ENCODE peak calls at places on chromosomes 7 and 10, in six cellular contexts. F is cardiac muscle cell, E is aorta, R is vagina, S is upper lobe of right lung, L is Peyer's patch. U is an unnamed sample.

GRCh38 chr7:80774843-80775242 is 136.4 kb downstream of the CD36 start:
- DNase-seq in R (no peak), E (no peak), S (no peak), F (no peak), L (no peak), U (no peak)

GRCh38 chr10:83917519-83918506 is 221.5 kb upstream of the GHITM start:
- DNase-seq in L (no peak), F (peak; percentile 13), E (no peak), R (no peak), S (peak; percentile 69), U (no peak)

GRCh38 chr10:661891-662605 is 27.4 kb downstream of the DIP2C start:
- DNase-seq in F (no peak), S (no peak), R (peak; percentile 77), E (no peak), L (no peak), U (no peak)

GRCh38 chr10:66148312-66148711 is 777.5 kb upstream of the LRRTM3 start:
- DNase-seq in F (no peak), E (no peak), L (no peak), S (no peak), R (no peak), U (no peak)

GRCh38 chr10:75664968-75665367 is 233.5 kb downstream of the LRMDA start:
- DNase-seq in F (no peak), E (no peak), L (no peak), R (no peak), S (no peak), U (no peak)

GRCh38 chr10:30499816-30500215 is 65.8 kb downstream of the MAP3K8 start:
- DNase-seq in E (no peak), S (no peak), F (no peak), L (no peak), R (no peak), U (no peak)

GRCh38 chr10:17838080-17838634 is 29.0 kb downstream of the MRC1 start:
- DNase-seq in E (no peak), F (no peak), S (no peak), R (no peak), L (no peak), U (no peak)

GRCh38 chr7:34849163-34849960 is 187.9 kb downstream of the DPY19L1 start:
- DNase-seq in R (peak; percentile 58), S (no peak), E (no peak), L (no peak), F (no peak), U (no peak)

GRCh38 chr7:916291-916941 is 38.1 kb downstream of the ADAP1 start:
- DNase-seq in F (no peak), R (no peak), S (peak; percentile 61), E (peak; percentile 37), L (no peak), U (peak; percentile 60)

GRCh38 chr10:17502788-17503187 is 48.4 kb upstream of the ST8SIA6 start:
- DNase-seq in R (no peak), F (no peak), S (no peak), L (no peak), E (no peak), U (no peak)

GRCh38 chr7:123824754-123825067 is 20.3 kb upstream of the HYAL4 start:
- DNase-seq in R (no peak), S (no peak), F (no peak), E (no peak), L (no peak), U (no peak)

GRCh38 chr10:88062798-88063472 is 199.5 kb downstream of the PTEN start:
- DNase-seq in L (no peak), F (peak; percentile 8), S (no peak), R (no peak), E (no peak), U (no peak)

GRCh38 chr10:62577666-62578291 is 203.6 kb downstream of the ZNF365 start:
- DNase-seq in R (no peak), L (no peak), S (no peak), F (no peak), E (no peak), U (no peak)

GRCh38 chr7:93544686-93545085 is 29.8 kb downstream of the CALCR start:
- DNase-seq in E (no peak), L (no peak), F (no peak), R (no peak), S (no peak), U (no peak)

GRCh38 chr10:51242393-51242792 is 168.1 kb downstream of the PRKG1 start:
- DNase-seq in E (no peak), L (no peak), R (no peak), F (no peak), S (no peak), U (no peak)

GRCh38 chr10:90592903-90593302 is 264.9 kb downstream of the HTR7 start:
- DNase-seq in F (peak; percentile 82), S (no peak), L (no peak), E (peak; percentile 77), R (no peak), U (peak; percentile 52)

GRCh38 chr10:129780158-129780557 is 183.9 kb downstream of the EBF3 start:
- DNase-seq in E (no peak), L (no peak), S (peak; percentile 17), R (no peak), F (no peak), U (no peak)

GRCh38 chr7:42913591-42913990 is 1.7 kb upstream of the C7orf25 start:
- DNase-seq in F (no peak), R (no peak), S (no peak), L (no peak), E (no peak), U (no peak)

GRCh38 chr10:23293145-23293724 is 51.4 kb downstream of the C10orf67 start:
- DNase-seq in E (no peak), L (no peak), R (no peak), S (no peak), F (peak; percentile 63), U (no peak)

GRCh38 chr10:7179536-7179935 is 231.3 kb downstream of the SFMBT2 start:
- DNase-seq in S (no peak), F (no peak), E (no peak), L (no peak), R (no peak), U (no peak)

GRCh38 chr7:53642361-53642760 is 606.9 kb downstream of the POM121L12 start:
- DNase-seq in L (no peak), S (no peak), E (no peak), R (no peak), F (no peak), U (no peak)

GRCh38 chr7:149007615-149008014 is 20.7 kb downstream of the PDIA4 start:
- DNase-seq in L (no peak), F (no peak), E (no peak), S (peak; percentile 52), R (no peak), U (no peak)

GRCh38 chr7:16668049-16668858 is 22.3 kb downstream of the BZW2 start:
- DNase-seq in E (peak; percentile 75), L (no peak), R (peak; percentile 98), F (no peak), S (peak; percentile 73), U (peak; percentile 83)

GRCh38 chr7:105617280-105618015 is 36.2 kb upstream of the EFCAB10 start:
- DNase-seq in S (peak; percentile 19), E (no peak), R (no peak), F (peak; percentile 10), L (no peak), U (no peak)

GRCh38 chr7:97145068-97145467 is 27.6 kb downstream of the SDHAF3 start:
- DNase-seq in R (no peak), S (no peak), L (no peak), E (no peak), F (no peak), U (no peak)

GRCh38 chr10:123146013-123146891 is 1.7 kb upstream of the HMX2 start:
- DNase-seq in S (no peak), E (no peak), L (no peak), R (no peak), F (no peak), U (no peak)

GRCh38 chr7:34430456-34430855 is 227.6 kb upstream of the NPSR1 start:
- DNase-seq in R (no peak), S (no peak), L (no peak), F (peak; percentile 2), E (no peak), U (no peak)

GRCh38 chr7:137302075-137302474 is 41.5 kb downstream of the PTN start:
- DNase-seq in F (no peak), E (no peak), S (no peak), L (no peak), R (no peak), U (no peak)

GRCh38 chr7:137298464-137298794 is 45.1 kb downstream of the PTN start:
- DNase-seq in S (no peak), R (no peak), F (no peak), L (no peak), E (no peak), U (no peak)

GRCh38 chr7:137295925-137296324 is 47.6 kb downstream of the PTN start:
- DNase-seq in F (no peak), E (no peak), L (no peak), R (no peak), S (no peak), U (no peak)

GRCh38 chr7:137297551-137298463 is 45.7 kb downstream of the PTN start:
- DNase-seq in R (no peak), E (no peak), F (peak; percentile 24), S (no peak), L (no peak), U (no peak)

DNA sequence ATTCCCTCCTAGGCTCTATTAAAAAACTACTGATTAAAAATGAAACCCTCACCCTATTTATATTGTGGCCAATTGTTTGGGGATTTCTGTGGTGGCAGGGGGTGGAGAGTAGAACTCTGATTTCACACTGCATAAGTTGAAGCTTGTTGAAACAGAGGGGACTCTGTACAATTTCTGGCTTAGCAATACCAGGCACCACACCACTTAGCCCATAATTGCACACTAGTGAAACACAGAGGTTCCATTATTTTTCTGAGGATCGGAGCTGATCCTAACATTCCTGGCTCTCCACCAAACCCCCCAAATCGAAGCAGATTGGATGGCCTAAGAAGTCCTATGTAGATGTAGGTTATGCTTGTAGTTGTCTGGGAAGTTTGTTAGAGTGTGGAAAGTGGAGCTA is 47.0 kb downstream of the PTN start:
- DNase-seq in L (no peak), E (no peak), S (no peak), R (no peak), F (no peak), U (no peak)
- H3K27ac ChIP-seq in L (no peak overlapping the region), E (no peak overlapping the region), S (no peak overlapping the region), R (no peak overlapping the region), F (peak overlapping the region; percentile 82), U (no peak overlapping the region)

DNA sequence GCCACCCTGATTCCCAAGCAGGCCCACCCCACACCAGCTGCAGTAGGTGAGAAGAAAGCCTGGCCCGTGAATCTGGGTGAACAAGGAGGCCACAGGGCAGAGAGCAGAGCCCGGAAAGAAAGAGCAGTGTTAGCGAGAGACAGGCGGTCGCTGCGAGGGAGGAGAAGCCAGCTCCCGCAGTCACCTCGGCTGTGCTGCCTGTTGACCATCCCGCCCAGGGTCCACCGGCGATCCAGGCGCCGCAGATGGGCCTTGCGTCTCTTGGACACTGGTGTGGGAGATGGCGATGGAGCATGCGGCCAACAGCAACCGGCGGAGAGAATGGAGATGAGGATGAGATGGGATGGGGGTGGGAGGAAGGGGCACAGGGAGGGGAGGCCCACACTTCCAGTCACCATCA is 128.8 kb downstream of the NEURL1 start:
- DNase-seq in L (no peak), F (no peak), E (no peak), R (no peak), S (no peak), U (no peak)
- H3K4me1 ChIP-seq in L (peaks cover 31% of the 10 kb centered on the region), F (no peaks in the 10 kb centered on the region), E (peaks cover 5% of the 10 kb centered on the region), R (peaks cover 67% of the 10 kb centered on the region), S (peaks cover 14% of the 10 kb centered on the region), U (no peaks in the 10 kb centered on the region)

GRCh38 chr10:8910314-8910713 is 855.8 kb downstream of the GATA3 start:
- DNase-seq in S (no peak), L (no peak), E (no peak), F (no peak), R (no peak), U (no peak)
- H3K27ac ChIP-seq in S (no peak overlapping the region), L (no peak overlapping the region), E (no peak overlapping the region), F (no peak overlapping the region), R (no peak overlapping the region), U (no peak overlapping the region)

GRCh38 chr10:124639206-124639605 is 105.0 kb downstream of the FAM53B start:
- DNase-seq in L (no peak), F (no peak), E (no peak), S (no peak), R (no peak), U (no peak)
- H3K4me1 ChIP-seq in L (peaks cover 26% of the 10 kb centered on the region), F (peaks cover 11% of the 10 kb centered on the region), E (no peaks in the 10 kb centered on the region), S (peaks cover 51% of the 10 kb centered on the region), R (peaks cover 45% of the 10 kb centered on the region), U (peaks cover 7% of the 10 kb centered on the region)

U was measured in RWPE2.